ENCODE peak calls at places on chromosomes 7 and 10, in four cellular contexts. H is heart right ventricle, C is HFFc6, K is esophagus squamous epithelium. L is an unnamed sample.

GRCh38 chr7:37714606-37715005 is 31.0 kb downstream of the GPR141 start:
- DNase-seq in C (no peak), H (no peak), K (no peak), L (no peak)

GRCh38 chr10:102714621-102715455 is at the start of gene SFXN2:
- DNase-seq in C (no peak), K (no peak), H (peak; percentile 38), L (no peak)

GRCh38 chr10:30441974-30442606 is 8.1 kb downstream of the MAP3K8 start:
- DNase-seq in C (no peak), K (no peak), H (no peak), L (no peak)

GRCh38 chr10:77501846-77502251 is 135.8 kb downstream of the KCNMA1 start:
- DNase-seq in C (peak; percentile 55), H (no peak), K (no peak), L (no peak)

GRCh38 chr10:103451871-103452713 is at the start of gene CALHM2:
- DNase-seq in K (no peak), C (peak; percentile 45), H (peak; percentile 73), L (peak; percentile 77)

GRCh38 chr7:47351233-47352154 is 230.4 kb downstream of the TNS3 start:
- DNase-seq in H (no peak), K (no peak), C (no peak), L (no peak)

GRCh38 chr10:101007099-101007711 is 7.6 kb downstream of the LZTS2 start:
- DNase-seq in C (no peak), K (no peak), H (no peak), L (no peak)

GRCh38 chr7:142401951-142402350 is 144.1 kb upstream of the PRSS58 start:
- DNase-seq in H (no peak), K (no peak), C (no peak), L (no peak)

GRCh38 chr7:93626869-93627268 is 52.3 kb upstream of the CALCR start:
- DNase-seq in C (no peak), K (no peak), H (no peak), L (no peak)

GRCh38 chr7:111835066-111835465 is 272.8 kb upstream of the IMMP2L start:
- DNase-seq in C (peak; percentile 79), K (no peak), H (no peak), L (no peak)

GRCh38 chr7:117870405-117870905 is 2.8 kb downstream of the CTTNBP2 start:
- DNase-seq in H (no peak), K (no peak), C (no peak), L (no peak)

GRCh38 chr7:50664461-50664922 is 99.3 kb upstream of the DDC start:
- DNase-seq in H (no peak), C (peak; percentile 75), K (no peak), L (no peak)

GRCh38 chr7:99827040-99827778 is 604 bp upstream of the CYP3A43 start:
- DNase-seq in C (no peak), H (no peak), K (no peak), L (no peak)

GRCh38 chr10:9009505-9009904 is 955.0 kb downstream of the GATA3 start:
- DNase-seq in K (no peak), C (no peak), H (no peak), L (no peak)

GRCh38 chr7:76403780-76404494 is 5.6 kb downstream of the SSC4D start:
- DNase-seq in H (no peak), C (no peak), K (no peak), L (no peak)

GRCh38 chr10:84329094-84329611 is 764 bp downstream of the CCSER2 start:
- DNase-seq in K (no peak), H (peak; percentile 26), C (peak; percentile 36), L (no peak)

GRCh38 chr10:36114913-36115312 is 472.8 kb upstream of the FZD8 start:
- DNase-seq in K (no peak), H (no peak), C (no peak), L (no peak)

GRCh38 chr10:117549100-117549499 is 6.6 kb downstream of the EMX2 start:
- DNase-seq in H (no peak), C (no peak), K (no peak), L (no peak)

GRCh38 chr10:82938331-82938730 is 1063.3 kb downstream of the NRG3 start:
- DNase-seq in K (no peak), H (no peak), C (no peak), L (no peak)

GRCh38 chr10:59753267-59753666 is at the start of gene MRLN:
- DNase-seq in C (no peak), K (no peak), H (no peak), L (no peak)

GRCh38 chr10:61197022-61197421 is 253.0 kb upstream of the RHOBTB1 start:
- DNase-seq in K (no peak), C (no peak), H (no peak), L (no peak)

GRCh38 chr10:90675621-90676020 is 182.2 kb downstream of the HTR7 start:
- DNase-seq in C (peak; percentile 36), H (no peak), K (no peak), L (no peak)

GRCh38 chr7:76310102-76310957 is 7.9 kb downstream of the HSPB1 start:
- DNase-seq in C (no peak), K (no peak), H (no peak), L (no peak)

GRCh38 chr10:3886666-3887251 is 101.8 kb upstream of the KLF6 start:
- DNase-seq in C (peak; percentile 86), H (peak; percentile 55), K (no peak), L (no peak)

GRCh38 chr7:1455241-1455939 is 3.9 kb downstream of the MICALL2 start:
- DNase-seq in C (no peak), H (no peak), K (no peak), L (peak; percentile 82)

GRCh38 chr7:100722480-100723212 is 2.4 kb downstream of the EPO start:
- DNase-seq in K (no peak), C (no peak), H (no peak), L (peak; percentile 62)

GRCh38 chr10:31677198-31678138 is 251.2 kb downstream of the ARHGAP12 start:
- DNase-seq in H (no peak), C (no peak), K (no peak), L (no peak)

GRCh38 chr10:111035542-111035941 is 41.3 kb upstream of the ADRA2A start:
- DNase-seq in H (no peak), K (no peak), C (peak; percentile 8), L (no peak)

GRCh38 chr7:16916111-16916639 is 34.4 kb upstream of the AGR3 start:
- DNase-seq in C (peak; percentile 84), K (no peak), H (no peak), L (no peak)

GRCh38 chr10:29839826-29840515 is 205.2 kb upstream of the SVIL start:
- DNase-seq in C (no peak), K (no peak), H (no peak), L (peak; percentile 68)

GRCh38 chr10:47104786-47105385 is 193.7 kb downstream of the PTPN20 start:
- DNase-seq in C (no peak), K (no peak), H (no peak), L (no peak)

GRCh38 chr7:142739927-142740492 is 9.3 kb upstream of the PRSS1 start:
- DNase-seq in H (no peak), C (no peak), K (no peak), L (no peak)

GRCh38 chr10:98252451-98252850 is 15.5 kb downstream of the LOXL4 start:
- DNase-seq in C (no peak), H (no peak), K (no peak), L (no peak)

GRCh38 chr7:123608991-123609882 is 7.6 kb downstream of the ASB15 start:
- DNase-seq in C (no peak), H (no peak), K (no peak), L (no peak)

GRCh38 chr10:130362308-130362761 is 226.1 kb downstream of the GLRX3 start:
- DNase-seq in H (peak; percentile 55), K (no peak), C (no peak), L (peak; percentile 54)

GRCh38 chr10:102113261-102113955 is 6.8 kb downstream of the LDB1 start:
- DNase-seq in K (no peak), H (no peak), C (no peak), L (no peak)

GRCh38 chr7:112193915-112194502 is 12.2 kb downstream of the DOCK4 start:
- DNase-seq in C (no peak), K (no peak), H (no peak), L (no peak)

GRCh38 chr10:131751827-131752775 is 148.7 kb upstream of the PPP2R2D start:
- DNase-seq in H (no peak), K (no peak), C (no peak), L (no peak)